ENCODE peak calls at places on chromosomes 7 and 10, in four cellular contexts. One of them, this sample, is unnamed.

GRCh38 chr10:6711286-6711817 is 131.3 kb upstream of the PRKCQ start:
- DNase-seq in heart right ventricle: no peak
- DNase-seq in fibroblast of lung: no peak
- DNase-seq in GM12865: no peak
- DNase-seq in this sample: no peak

GRCh38 chr7:139915864-139916716 is 87.0 kb downstream of the TBXAS1 start:
- DNase-seq in heart right ventricle: no peak
- DNase-seq in fibroblast of lung: peak; percentile 99
- DNase-seq in GM12865: peak; percentile 93
- DNase-seq in this sample: peak; percentile 98

GRCh38 chr7:12231097-12231496 is 20.0 kb downstream of the TMEM106B start:
- DNase-seq in heart right ventricle: no peak
- DNase-seq in fibroblast of lung: no peak
- DNase-seq in GM12865: no peak
- DNase-seq in this sample: no peak

GRCh38 chr10:117360994-117361667 is 14.1 kb downstream of the PDZD8 start:
- DNase-seq in heart right ventricle: no peak
- DNase-seq in fibroblast of lung: peak; percentile 31
- DNase-seq in GM12865: no peak
- DNase-seq in this sample: no peak

GRCh38 chr7:100080895-100081534 is 508 bp downstream of the ZNF3 start:
- DNase-seq in heart right ventricle: no peak
- DNase-seq in fibroblast of lung: peak; percentile 9
- DNase-seq in GM12865: no peak
- DNase-seq in this sample: no peak

GRCh38 chr7:75654855-75655254 is 83.9 kb downstream of the HIP1 start:
- DNase-seq in heart right ventricle: no peak
- DNase-seq in fibroblast of lung: no peak
- DNase-seq in GM12865: no peak
- DNase-seq in this sample: no peak

GRCh38 chr10:12719365-12719764 is 282.1 kb downstream of the CCDC3 start:
- DNase-seq in heart right ventricle: no peak
- DNase-seq in fibroblast of lung: peak; percentile 57
- DNase-seq in GM12865: no peak
- DNase-seq in this sample: no peak

GRCh38 chr7:1697499-1698125 is 27.5 kb downstream of the ELFN1 start:
- DNase-seq in heart right ventricle: no peak
- DNase-seq in fibroblast of lung: no peak
- DNase-seq in GM12865: no peak
- DNase-seq in this sample: no peak

GRCh38 chr10:36114913-36115312 is 472.8 kb upstream of the FZD8 start:
- DNase-seq in heart right ventricle: no peak
- DNase-seq in fibroblast of lung: peak; percentile 4
- DNase-seq in GM12865: no peak
- DNase-seq in this sample: no peak

GRCh38 chr7:55144333-55144954 is 125.6 kb downstream of the EGFR start:
- DNase-seq in heart right ventricle: no peak
- DNase-seq in fibroblast of lung: no peak
- DNase-seq in GM12865: no peak
- DNase-seq in this sample: no peak

DNA sequence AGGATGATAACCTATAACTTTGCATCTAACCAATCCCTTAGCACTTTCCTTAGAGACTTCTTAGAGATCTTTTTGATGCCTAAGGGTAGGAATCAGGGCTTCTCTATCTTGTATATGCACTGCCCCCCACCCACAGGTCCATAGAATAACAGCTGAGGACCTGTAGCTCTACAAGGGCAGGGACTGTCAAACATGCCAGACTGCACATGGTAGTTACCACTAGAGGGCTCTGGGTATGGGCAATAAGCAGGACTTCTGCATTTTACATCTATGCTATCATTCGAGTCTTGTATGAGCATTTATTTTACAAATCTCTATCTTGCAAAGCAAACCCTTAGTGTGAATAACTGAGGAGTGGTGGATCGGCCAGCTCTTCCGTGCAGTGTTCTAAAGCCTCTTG is 219.1 kb downstream of the WDR11 start:
- DNase-seq in heart right ventricle: no peak
- DNase-seq in fibroblast of lung: no peak
- DNase-seq in GM12865: peak; percentile 30
- DNase-seq in this sample: no peak
- TF ChIP-seq CTCF in heart right ventricle: no peak
- TF ChIP-seq CTCF in fibroblast of lung: no peak
- TF ChIP-seq CTCF in GM12865: peak; percentile 34
- TF ChIP-seq CTCF in this sample: no peak

DNA sequence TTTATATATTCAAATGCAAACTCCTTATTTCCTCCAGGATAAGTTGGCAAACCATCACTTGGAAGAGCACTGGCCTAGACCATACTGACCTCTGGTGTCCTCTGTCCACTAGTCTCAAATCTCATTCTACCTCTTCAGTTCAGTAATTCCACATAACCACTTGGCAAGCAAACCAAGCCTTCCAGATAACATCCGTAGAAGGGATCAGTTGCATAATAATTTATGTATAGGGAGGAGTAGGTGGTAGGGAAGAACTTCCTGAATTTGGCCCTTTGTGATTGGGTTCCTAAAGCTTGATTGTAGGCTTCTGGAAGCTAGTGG is 55.0 kb downstream of the WAC start:
- DNase-seq in heart right ventricle: no peak
- DNase-seq in fibroblast of lung: peak; percentile 84
- DNase-seq in GM12865: no peak
- DNase-seq in this sample: peak; percentile 34
- TF ChIP-seq CTCF in heart right ventricle: peak; percentile 26
- TF ChIP-seq CTCF in fibroblast of lung: peak; percentile 23
- TF ChIP-seq CTCF in GM12865: no peak
- TF ChIP-seq CTCF in this sample: peak; percentile 43

GRCh38 chr10:76920581-76920980 is 717.0 kb downstream of the KCNMA1 start:
- DNase-seq in heart right ventricle: no peak
- DNase-seq in fibroblast of lung: no peak
- DNase-seq in GM12865: no peak
- DNase-seq in this sample: no peak
- TF ChIP-seq CTCF in heart right ventricle: no peak
- TF ChIP-seq CTCF in fibroblast of lung: no peak
- TF ChIP-seq CTCF in GM12865: no peak
- TF ChIP-seq CTCF in this sample: no peak

GRCh38 chr10:26550774-26551526 is 112.8 kb downstream of the APBB1IP start:
- DNase-seq in heart right ventricle: no peak
- DNase-seq in fibroblast of lung: no peak
- DNase-seq in GM12865: peak; percentile 85
- DNase-seq in this sample: peak; percentile 3
- TF ChIP-seq CTCF in heart right ventricle: no peak
- TF ChIP-seq CTCF in fibroblast of lung: no peak
- TF ChIP-seq CTCF in GM12865: no peak
- TF ChIP-seq CTCF in this sample: peak; percentile 33

GRCh38 chr10:108899686-108900085 is 1023.6 kb downstream of the XPNPEP1 start:
- DNase-seq in heart right ventricle: no peak
- DNase-seq in fibroblast of lung: no peak
- DNase-seq in GM12865: no peak
- DNase-seq in this sample: no peak
- TF ChIP-seq CTCF in heart right ventricle: no peak
- TF ChIP-seq CTCF in fibroblast of lung: no peak
- TF ChIP-seq CTCF in GM12865: no peak
- TF ChIP-seq CTCF in this sample: no peak

GRCh38 chr10:45443101-45444009 is 69.3 kb downstream of the ALOX5 start:
- DNase-seq in heart right ventricle: no peak
- DNase-seq in fibroblast of lung: no peak
- DNase-seq in GM12865: no peak
- DNase-seq in this sample: no peak

GRCh38 chr10:45442251-45442650 is 68.2 kb downstream of the ALOX5 start:
- DNase-seq in heart right ventricle: no peak
- DNase-seq in fibroblast of lung: no peak
- DNase-seq in GM12865: no peak
- DNase-seq in this sample: no peak

GRCh38 chr10:45444022-45444421 is 70.0 kb downstream of the ALOX5 start:
- DNase-seq in heart right ventricle: no peak
- DNase-seq in fibroblast of lung: no peak
- DNase-seq in GM12865: no peak
- DNase-seq in this sample: no peak

GRCh38 chr10:45441791-45442190 is 67.8 kb downstream of the ALOX5 start:
- DNase-seq in heart right ventricle: no peak
- DNase-seq in fibroblast of lung: no peak
- DNase-seq in GM12865: no peak
- DNase-seq in this sample: no peak

GRCh38 chr10:45442670-45443069 is 68.7 kb downstream of the ALOX5 start:
- DNase-seq in heart right ventricle: no peak
- DNase-seq in fibroblast of lung: no peak
- DNase-seq in GM12865: no peak
- DNase-seq in this sample: no peak
- TF ChIP-seq CTCF in heart right ventricle: no peak
- TF ChIP-seq CTCF in fibroblast of lung: no peak
- TF ChIP-seq CTCF in GM12865: no peak
- TF ChIP-seq CTCF in this sample: no peak

GRCh38 chr7:30726296-30727006 is 25.5 kb upstream of the INMT start:
- DNase-seq in heart right ventricle: no peak
- DNase-seq in fibroblast of lung: no peak
- DNase-seq in GM12865: no peak
- DNase-seq in this sample: no peak
- TF ChIP-seq CTCF in heart right ventricle: no peak
- TF ChIP-seq CTCF in fibroblast of lung: no peak
- TF ChIP-seq CTCF in GM12865: no peak
- TF ChIP-seq CTCF in this sample: no peak

This sample was measured in HFFc6.